ENCODE peak calls at places on chromosomes 6 and 20, in nine cellular contexts. One of them, this sample, is unnamed.

GRCh38 chr6:144283781-144284473 is 1.2 kb upstream of the UTRN start:
- DNase-seq in HEK293T: no peak
- DNase-seq in EH: peak
- DNase-seq in activated naive CD8-positive, alpha-beta T cell treated with anti-CD3 and anti-CD28 coated beads, Interleukin-2, amount 50 U/mL, for 16 hours: no peak
- DNase-seq in anterior cingulate cortex: no peak
- DNase-seq in A172: no peak
- DNase-seq in ovary: no peak
- DNase-seq in left lobe of liver: no peak
- DNase-seq in Caco-2: no peak
- DNase-seq in this sample: no peak

GRCh38 chr20:57208198-57208597 is 58.2 kb downstream of the BMP7 start:
- DNase-seq in HEK293T: no peak
- DNase-seq in ovary: no peak
- DNase-seq in A172: peak
- DNase-seq in activated naive CD8-positive, alpha-beta T cell treated with anti-CD3 and anti-CD28 coated beads, Interleukin-2, amount 50 U/mL, for 16 hours: no peak
- DNase-seq in Caco-2: no peak
- DNase-seq in EH: peak
- DNase-seq in anterior cingulate cortex: no peak
- DNase-seq in left lobe of liver: no peak
- DNase-seq in this sample: no peak

GRCh38 chr6:108619431-108620197 is 58.9 kb downstream of the FOXO3 start:
- DNase-seq in EH: no peak
- DNase-seq in left lobe of liver: no peak
- DNase-seq in HEK293T: no peak
- DNase-seq in activated naive CD8-positive, alpha-beta T cell treated with anti-CD3 and anti-CD28 coated beads, Interleukin-2, amount 50 U/mL, for 16 hours: no peak
- DNase-seq in anterior cingulate cortex: no peak
- DNase-seq in ovary: no peak
- DNase-seq in Caco-2: no peak
- DNase-seq in A172: no peak
- DNase-seq in this sample: no peak

GRCh38 chr6:15662246-15663056 is at the start of gene DTNBP1:
- DNase-seq in HEK293T: peak
- DNase-seq in activated naive CD8-positive, alpha-beta T cell treated with anti-CD3 and anti-CD28 coated beads, Interleukin-2, amount 50 U/mL, for 16 hours: peak
- DNase-seq in anterior cingulate cortex: peak
- DNase-seq in ovary: peak
- DNase-seq in EH: peak
- DNase-seq in left lobe of liver: peak
- DNase-seq in A172: peak
- DNase-seq in Caco-2: peak
- DNase-seq in this sample: peak

GRCh38 chr6:141513830-141514229 is 618.9 kb upstream of the GJE1 start:
- DNase-seq in ovary: no peak
- DNase-seq in anterior cingulate cortex: no peak
- DNase-seq in HEK293T: no peak
- DNase-seq in EH: peak
- DNase-seq in activated naive CD8-positive, alpha-beta T cell treated with anti-CD3 and anti-CD28 coated beads, Interleukin-2, amount 50 U/mL, for 16 hours: no peak
- DNase-seq in Caco-2: no peak
- DNase-seq in left lobe of liver: no peak
- DNase-seq in A172: no peak
- DNase-seq in this sample: no peak

GRCh38 chr20:41717464-41717863 is 99.3 kb upstream of the CHD6 start:
- DNase-seq in EH: peak
- DNase-seq in anterior cingulate cortex: peak
- DNase-seq in Caco-2: no peak
- DNase-seq in ovary: no peak
- DNase-seq in activated naive CD8-positive, alpha-beta T cell treated with anti-CD3 and anti-CD28 coated beads, Interleukin-2, amount 50 U/mL, for 16 hours: no peak
- DNase-seq in A172: no peak
- DNase-seq in left lobe of liver: no peak
- DNase-seq in HEK293T: no peak
- DNase-seq in this sample: no peak

GRCh38 chr6:8527818-8528217 is 92.5 kb upstream of the SLC35B3 start:
- DNase-seq in activated naive CD8-positive, alpha-beta T cell treated with anti-CD3 and anti-CD28 coated beads, Interleukin-2, amount 50 U/mL, for 16 hours: no peak
- DNase-seq in HEK293T: no peak
- DNase-seq in anterior cingulate cortex: no peak
- DNase-seq in A172: no peak
- DNase-seq in Caco-2: no peak
- DNase-seq in EH: no peak
- DNase-seq in ovary: no peak
- DNase-seq in left lobe of liver: no peak
- DNase-seq in this sample: no peak

GRCh38 chr6:44472250-44472945 is 84.9 kb downstream of the CDC5L start:
- DNase-seq in EH: no peak
- DNase-seq in left lobe of liver: no peak
- DNase-seq in A172: no peak
- DNase-seq in HEK293T: no peak
- DNase-seq in Caco-2: no peak
- DNase-seq in ovary: no peak
- DNase-seq in activated naive CD8-positive, alpha-beta T cell treated with anti-CD3 and anti-CD28 coated beads, Interleukin-2, amount 50 U/mL, for 16 hours: no peak
- DNase-seq in anterior cingulate cortex: no peak
- DNase-seq in this sample: no peak

GRCh38 chr6:37038297-37039198 is 33.1 kb downstream of the FGD2 start:
- DNase-seq in A172: no peak
- DNase-seq in anterior cingulate cortex: peak
- DNase-seq in Caco-2: no peak
- DNase-seq in left lobe of liver: peak
- DNase-seq in ovary: peak
- DNase-seq in EH: no peak
- DNase-seq in activated naive CD8-positive, alpha-beta T cell treated with anti-CD3 and anti-CD28 coated beads, Interleukin-2, amount 50 U/mL, for 16 hours: no peak
- DNase-seq in HEK293T: no peak
- DNase-seq in this sample: no peak

GRCh38 chr6:38427492-38428210 is 212.1 kb downstream of the BTBD9 start:
- DNase-seq in activated naive CD8-positive, alpha-beta T cell treated with anti-CD3 and anti-CD28 coated beads, Interleukin-2, amount 50 U/mL, for 16 hours: no peak
- DNase-seq in anterior cingulate cortex: no peak
- DNase-seq in HEK293T: no peak
- DNase-seq in ovary: no peak
- DNase-seq in A172: no peak
- DNase-seq in EH: no peak
- DNase-seq in left lobe of liver: no peak
- DNase-seq in Caco-2: no peak
- DNase-seq in this sample: no peak